ENCODE peak calls at places on chromosomes 1 and 21, in seven cellular contexts. A, R, I, F, O, S and D are unnamed samples.

GRCh38 chr1:66450043-66450514 is 83.9 kb upstream of the SGIP1 start:
- DNase-seq in I (peak; percentile 45), F (no peak), S (no peak), R (no peak), O (no peak), A (no peak), D (peak; percentile 24)

GRCh38 chr1:189662190-189662589 is 815.5 kb downstream of the BRINP3 start:
- DNase-seq in A (peak; percentile 67), S (peak; percentile 9), F (no peak), R (no peak), I (no peak), O (no peak), D (no peak)

GRCh38 chr1:112557385-112557784 is 48.6 kb downstream of the WNT2B start:
- DNase-seq in F (no peak), S (no peak), O (no peak), R (no peak), I (no peak), A (no peak), D (peak; percentile 61)

GRCh38 chr21:38950388-38951094 is 144.8 kb downstream of the ETS2 start:
- DNase-seq in F (no peak), S (peak; percentile 60), A (no peak), I (no peak), O (no peak), R (no peak), D (peak; percentile 53)

GRCh38 chr1:150931773-150932172 is 5.6 kb downstream of the SETDB1 start:
- DNase-seq in O (no peak), R (no peak), F (no peak), I (peak; percentile 31), S (peak; percentile 26), A (no peak), D (peak; percentile 39)

GRCh38 chr21:46661627-46662366 is 26.3 kb downstream of the PRMT2 start:
- DNase-seq in O (no peak), S (no peak), I (no peak), F (no peak), A (no peak), R (no peak), D (no peak)

GRCh38 chr1:55927934-55928333 is 651.4 kb downstream of the PLPP3 start:
- DNase-seq in O (no peak), F (no peak), S (no peak), I (no peak), A (no peak), R (no peak), D (peak; percentile 42)

GRCh38 chr1:151847867-151848596 is 5.5 kb downstream of the THEM5 start:
- DNase-seq in S (no peak), A (no peak), I (no peak), R (no peak), O (no peak), F (no peak), D (no peak)

GRCh38 chr21:25898671-25899070 is 163.9 kb downstream of the GABPA start:
- DNase-seq in R (no peak), O (no peak), I (peak; percentile 62), S (no peak), A (no peak), F (no peak), D (peak; percentile 29)

GRCh38 chr1:2213576-2214505 is 14.3 kb upstream of the SKI start:
- DNase-seq in O (no peak), S (no peak), F (peak; percentile 85), I (no peak), A (no peak), R (peak; percentile 94), D (peak; percentile 89)

GRCh38 chr1:25030674-25031589 is 100.9 kb upstream of the RUNX3 start:
- DNase-seq in S (peak; percentile 84), I (no peak), O (peak; percentile 80), R (no peak), F (no peak), A (no peak), D (no peak)

GRCh38 chr1:235059221-235059620 is 69.4 kb downstream of the TOMM20 start:
- DNase-seq in I (no peak), R (no peak), O (no peak), F (no peak), S (no peak), A (no peak), D (no peak)

GRCh38 chr1:184242507-184242943 is 144.3 kb upstream of the C1orf21 start:
- DNase-seq in R (no peak), O (no peak), I (no peak), A (no peak), S (no peak), F (no peak), D (peak; percentile 44)

GRCh38 chr1:209220048-209220524 is 363.4 kb upstream of the CAMK1G start:
- DNase-seq in S (no peak), A (no peak), O (no peak), I (no peak), R (no peak), F (no peak), D (no peak)

GRCh38 chr1:95232646-95233320 is 1.2 kb upstream of the RWDD3 start:
- DNase-seq in I (no peak), F (no peak), A (no peak), S (no peak), R (no peak), O (no peak), D (peak; percentile 73)

GRCh38 chr1:8589571-8589970 is 227.9 kb downstream of the RERE start:
- DNase-seq in R (no peak), S (no peak), I (no peak), F (no peak), O (no peak), A (no peak), D (no peak)

GRCh38 chr1:153697191-153697872 is 18.8 kb downstream of the NPR1 start:
- DNase-seq in O (no peak), I (no peak), A (no peak), R (peak; percentile 82), F (peak; percentile 42), S (peak; percentile 43), D (peak; percentile 76)

GRCh38 chr1:232596666-232597303 is 33.1 kb downstream of the SIPA1L2 start:
- DNase-seq in R (no peak), O (no peak), A (no peak), I (no peak), S (no peak), F (no peak), D (no peak)

GRCh38 chr1:91777630-91778300 is 108.2 kb downstream of the TGFBR3 start:
- DNase-seq in R (no peak), I (no peak), A (no peak), O (no peak), S (no peak), F (no peak), D (no peak)

GRCh38 chr1:11495579-11495978 is 16.6 kb downstream of the DISP3 start:
- DNase-seq in S (no peak), R (no peak), I (no peak), O (no peak), F (no peak), A (no peak), D (no peak)

GRCh38 chr1:2545754-2546514 is 10.2 kb upstream of the TNFRSF14 start:
- DNase-seq in F (peak; percentile 90), O (peak; percentile 90), S (peak; percentile 86), A (peak; percentile 82), R (peak; percentile 95), I (peak; percentile 91), D (peak; percentile 57)

DNA sequence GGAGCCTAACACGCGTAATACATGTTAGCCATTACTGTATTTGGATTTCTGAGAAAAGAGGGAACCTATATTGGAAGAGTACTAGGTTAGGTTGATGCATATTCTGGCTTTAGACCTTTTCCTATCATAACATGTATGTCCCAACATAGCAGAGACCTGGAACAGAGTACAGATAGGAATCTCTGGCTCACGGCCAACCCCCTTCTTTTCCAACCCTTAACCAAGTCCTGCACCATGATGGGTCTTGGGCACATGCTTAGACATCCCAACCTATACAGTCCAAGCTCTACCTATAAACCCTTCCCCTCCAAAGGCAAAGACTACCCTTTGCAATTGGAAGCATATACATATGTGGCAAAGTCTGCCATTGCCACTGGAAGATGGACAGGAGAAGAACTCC is 227.9 kb downstream of the TM2D1 start:
- DNase-seq in S (no peak), R (no peak), I (no peak), F (no peak), O (no peak), A (no peak), D (no peak)
- H3K4me3 ChIP-seq in S (no peak overlapping the region), R (no peak overlapping the region), I (no peak overlapping the region), F (no peak overlapping the region), O (no peak overlapping the region), A (no peak overlapping the region), D (no peak overlapping the region)

GRCh38 chr21:40620386-40621145 is 226.4 kb downstream of the DSCAM start:
- DNase-seq in F (no peak), S (no peak), R (no peak), A (no peak), O (no peak), I (no peak), D (no peak)

GRCh38 chr21:40618216-40618615 is 228.7 kb downstream of the DSCAM start:
- DNase-seq in F (no peak), A (no peak), I (no peak), S (no peak), R (no peak), O (no peak), D (no peak)

GRCh38 chr21:40616377-40616704 is 230.6 kb downstream of the DSCAM start:
- DNase-seq in F (no peak), A (no peak), R (no peak), I (no peak), S (no peak), O (no peak), D (no peak)

DNA sequence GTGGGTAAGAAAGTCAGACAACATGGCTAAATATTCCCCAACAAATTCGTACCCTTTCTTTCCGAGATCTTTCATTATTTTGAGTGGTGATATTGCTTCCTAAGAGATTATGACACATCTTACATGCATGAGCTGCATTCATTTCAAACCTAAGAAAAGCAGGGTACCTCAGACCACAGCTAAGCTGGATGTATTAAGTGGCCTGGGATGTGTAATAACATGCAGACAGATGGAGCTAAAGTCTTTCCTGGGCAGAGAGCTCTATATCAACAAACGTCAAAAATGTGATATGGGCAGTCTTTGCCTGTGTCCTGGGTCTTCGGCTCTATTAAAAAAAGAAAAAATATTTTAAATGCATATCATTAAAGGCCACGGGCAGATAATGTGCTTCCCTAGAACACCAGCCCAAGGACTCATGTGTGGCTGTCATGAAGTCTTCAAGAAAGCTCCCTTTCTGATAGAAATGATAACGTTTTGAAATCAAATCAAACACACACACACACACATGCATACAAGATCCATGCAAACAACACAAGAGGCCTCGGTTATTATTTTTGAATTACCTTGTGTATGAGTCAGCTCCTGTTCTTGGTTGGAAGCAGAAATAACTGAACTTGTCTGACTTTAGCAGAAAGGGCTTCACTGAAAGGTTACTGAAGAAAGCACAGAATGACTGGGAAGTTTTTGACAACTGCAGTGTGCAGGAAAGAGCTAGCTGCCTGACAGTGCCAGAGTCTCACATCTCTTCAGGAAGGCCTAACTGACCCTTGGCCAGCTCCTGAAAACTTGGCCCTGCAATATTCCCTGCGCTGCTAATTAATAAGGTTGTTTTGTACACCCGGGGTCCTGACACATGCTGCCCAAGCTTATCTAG is 231.2 kb downstream of the DSCAM start:
- DNase-seq in O (no peak), A (no peak), R (no peak), S (no peak), I (no peak), F (no peak), D (no peak)
- TF ChIP-seq CTCF in O (no peak), A (no peak), R (no peak), S (no peak), I (no peak), F (no peak), D (no peak)

GRCh38 chr21:37270576-37271365 is 3.6 kb upstream of the VPS26C start:
- DNase-seq in I (no peak), R (no peak), F (no peak), O (no peak), S (no peak), A (no peak), D (no peak)
- H3K4me3 ChIP-seq in I (no peak overlapping the region), R (no peak overlapping the region), F (no peak overlapping the region), O (no peak overlapping the region), S (no peak overlapping the region), A (no peak overlapping the region), D (no peak overlapping the region)

GRCh38 chr1:171258429-171258828 is 10.1 kb downstream of the FMO1 start:
- DNase-seq in A (no peak), R (no peak), I (no peak), S (no peak), O (no peak), F (no peak), D (no peak)
- TF ChIP-seq CTCF in A (no peak), R (no peak), I (no peak), S (no peak), O (no peak), F (no peak), D (no peak)